ENCODE peak calls at places on chromosomes 16 and 17, in eight cellular contexts. P, A, M, H, U, J, X and Z are unnamed samples.

GRCh38 chr17:77521076-77521475 is 380.3 kb downstream of the SEC14L1 start:
- DNase-seq in P (no peak), A (no peak), M (no peak), H (no peak), U (no peak), J (no peak), X (no peak), Z (no peak)

GRCh38 chr17:45234641-45235040 is 13.0 kb downstream of the FMNL1 start:
- DNase-seq in P (no peak), A (no peak), M (no peak), H (no peak), U (no peak), J (no peak), X (no peak), Z (no peak)

GRCh38 chr16:71499775-71500364 is 10.7 kb upstream of the ZNF19 start:
- DNase-seq in P (peak), A (no peak), M (peak), H (peak), U (peak), J (peak), X (peak), Z (peak)

GRCh38 chr16:84532855-84533486 is 28.5 kb upstream of the MEAK7 start:
- DNase-seq in P (no peak), A (no peak), M (peak), H (no peak), U (no peak), J (peak), X (peak), Z (peak)

GRCh38 chr17:61312406-61313295 is 87.0 kb upstream of the TBX2 start:
- DNase-seq in P (no peak), A (no peak), M (no peak), H (no peak), U (no peak), J (no peak), X (no peak), Z (no peak)

GRCh38 chr16:68083861-68084503 is 1.2 kb upstream of the NFATC3 start:
- DNase-seq in P (no peak), A (no peak), M (peak), H (peak), U (no peak), J (peak), X (no peak), Z (peak)

GRCh38 chr16:65869261-65869660 is 497.2 kb upstream of the CDH5 start:
- DNase-seq in P (no peak), A (no peak), M (no peak), H (no peak), U (no peak), J (no peak), X (no peak), Z (no peak)

GRCh38 chr17:42118545-42118944 is 2.6 kb downstream of the KAT2A start:
- DNase-seq in P (peak), A (no peak), M (no peak), H (no peak), U (peak), J (peak), X (peak), Z (peak)

GRCh38 chr16:62014534-62014933 is 21.7 kb downstream of the CDH8 start:
- DNase-seq in P (no peak), A (no peak), M (no peak), H (no peak), U (no peak), J (no peak), X (no peak), Z (no peak)

GRCh38 chr17:15944720-15945492 is at the start of gene ADORA2B:
- DNase-seq in P (no peak), A (no peak), M (peak), H (peak), U (peak), J (peak), X (no peak), Z (peak)

GRCh38 chr17:14228903-14229302 is 7.8 kb downstream of the CDRT15 start:
- DNase-seq in P (no peak), A (peak), M (peak), H (peak), U (no peak), J (peak), X (no peak), Z (peak)

GRCh38 chr17:55584055-55584685 is 72.9 kb upstream of the SMIM36 start:
- DNase-seq in P (no peak), A (no peak), M (peak), H (peak), U (no peak), J (peak), X (peak), Z (no peak)

GRCh38 chr16:81275795-81276194 is 37.3 kb downstream of the BCO1 start:
- DNase-seq in P (no peak), A (no peak), M (no peak), H (no peak), U (no peak), J (no peak), X (no peak), Z (no peak)

GRCh38 chr16:5490499-5490898 is 392.9 kb upstream of the EEF2KMT start:
- DNase-seq in P (no peak), A (no peak), M (no peak), H (no peak), U (peak), J (no peak), X (no peak), Z (peak)

GRCh38 chr17:82566129-82566995 is 46.8 kb downstream of the FOXK2 start:
- DNase-seq in P (no peak), A (no peak), M (no peak), H (no peak), U (no peak), J (no peak), X (no peak), Z (no peak)

GRCh38 chr17:68184141-68184571 is 63.7 kb upstream of the AMZ2 start:
- DNase-seq in P (no peak), A (no peak), M (no peak), H (no peak), U (no peak), J (no peak), X (no peak), Z (peak)

GRCh38 chr16:81483064-81483969 is 38.7 kb downstream of the CMIP start:
- DNase-seq in P (no peak), A (no peak), M (no peak), H (peak), U (peak), J (peak), X (no peak), Z (no peak)

GRCh38 chr16:87581867-87582220 is 20.5 kb upstream of the JPH3 start:
- DNase-seq in P (no peak), A (peak), M (peak), H (peak), U (peak), J (peak), X (peak), Z (peak)

GRCh38 chr16:53743149-53743566 is 39.2 kb downstream of the FTO start:
- DNase-seq in P (no peak), A (no peak), M (peak), H (peak), U (peak), J (peak), X (peak), Z (peak)

GRCh38 chr16:10220942-10221341 is 38.7 kb upstream of the GRIN2A start:
- DNase-seq in P (no peak), A (no peak), M (no peak), H (no peak), U (no peak), J (no peak), X (no peak), Z (no peak)

GRCh38 chr16:48076455-48077012 is 79.3 kb downstream of the ABCC12 start:
- DNase-seq in P (no peak), A (no peak), M (peak), H (no peak), U (no peak), J (peak), X (no peak), Z (peak)

GRCh38 chr16:27242868-27243590 is 25.5 kb downstream of the NSMCE1 start:
- DNase-seq in P (no peak), A (peak), M (peak), H (peak), U (no peak), J (peak), X (peak), Z (peak)

GRCh38 chr16:35184356-35184870 is 1725.0 kb downstream of the TP53TG3F start:
- DNase-seq in P (no peak), A (no peak), M (no peak), H (no peak), U (no peak), J (no peak), X (no peak), Z (no peak)

GRCh38 chr16:57577691-57578224 is 35.3 kb downstream of the ADGRG5 start:
- DNase-seq in P (no peak), A (no peak), M (no peak), H (no peak), U (no peak), J (no peak), X (no peak), Z (no peak)

GRCh38 chr17:49511810-49512209 is 16.7 kb downstream of the NGFR start:
- DNase-seq in P (no peak), A (no peak), M (no peak), H (no peak), U (no peak), J (no peak), X (no peak), Z (no peak)

GRCh38 chr17:63041251-63041650 is 75.2 kb downstream of the TANC2 start:
- DNase-seq in P (no peak), A (no peak), M (no peak), H (no peak), U (no peak), J (peak), X (no peak), Z (no peak)

GRCh38 chr16:56424791-56425438 is 430 bp downstream of the AMFR start:
- DNase-seq in P (peak), A (no peak), M (peak), H (no peak), U (no peak), J (no peak), X (no peak), Z (no peak)

GRCh38 chr17:72479113-72479512 is 358.3 kb downstream of the SOX9 start:
- DNase-seq in P (no peak), A (no peak), M (no peak), H (no peak), U (no peak), J (no peak), X (no peak), Z (no peak)

GRCh38 chr17:73357318-73357717 is 45.5 kb upstream of the CDC42EP4 start:
- DNase-seq in P (no peak), A (no peak), M (no peak), H (no peak), U (no peak), J (no peak), X (no peak), Z (peak)